ENCODE peak calls at places on chromosomes 7 and 10, in six cellular contexts. Y, V, A, W, U and L are unnamed samples.

GRCh38 chr7:117645456-117646181 is 165.8 kb downstream of the CFTR start:
- DNase-seq in Y (peak), V (peak), A (peak), W (no peak), U (no peak), L (no peak)

GRCh38 chr10:99828464-99828863 is 46.0 kb downstream of the ABCC2 start:
- DNase-seq in Y (no peak), V (no peak), A (no peak), W (no peak), U (no peak), L (no peak)

GRCh38 chr7:126185959-126186580 is 1066.7 kb downstream of the GRM8 start:
- DNase-seq in Y (no peak), V (no peak), A (peak), W (no peak), U (no peak), L (no peak)

GRCh38 chr10:124867304-124867703 is 65.7 kb downstream of the ABRAXAS2 start:
- DNase-seq in Y (no peak), V (no peak), A (no peak), W (no peak), U (no peak), L (no peak)

GRCh38 chr7:30278386-30278785 is 6.0 kb upstream of the ZNRF2 start:
- DNase-seq in Y (no peak), V (no peak), A (no peak), W (no peak), U (no peak), L (no peak)

GRCh38 chr10:132876967-132877366 is 65.4 kb downstream of the CFAP46 start:
- DNase-seq in Y (no peak), V (no peak), A (no peak), W (peak), U (peak), L (no peak)

GRCh38 chr7:87029078-87029477 is 30.4 kb downstream of the ELAPOR2 start:
- DNase-seq in Y (no peak), V (no peak), A (no peak), W (no peak), U (no peak), L (no peak)

GRCh38 chr7:116792813-116793212 is 69.6 kb upstream of the CAPZA2 start:
- DNase-seq in Y (no peak), V (no peak), A (no peak), W (no peak), U (no peak), L (no peak)

GRCh38 chr7:158133515-158134271 is 453.9 kb downstream of the PTPRN2 start:
- DNase-seq in Y (no peak), V (no peak), A (no peak), W (no peak), U (peak), L (no peak)

GRCh38 chr10:101763141-101763540 is 12.8 kb downstream of the FGF8 start:
- DNase-seq in Y (no peak), V (no peak), A (no peak), W (no peak), U (no peak), L (no peak)

GRCh38 chr10:52027055-52027454 is 287.0 kb upstream of the DKK1 start:
- DNase-seq in Y (no peak), V (no peak), A (peak), W (no peak), U (no peak), L (no peak)

GRCh38 chr10:9437131-9437530 is 1382.6 kb downstream of the GATA3 start:
- DNase-seq in Y (no peak), V (no peak), A (no peak), W (no peak), U (no peak), L (no peak)

GRCh38 chr10:94065344-94065743 is 71.6 kb downstream of the PLCE1 start:
- DNase-seq in Y (no peak), V (no peak), A (no peak), W (no peak), U (no peak), L (no peak)

GRCh38 chr7:4797858-4798705 is 22.7 kb downstream of the AP5Z1 start:
- DNase-seq in Y (no peak), V (peak), A (no peak), W (no peak), U (no peak), L (no peak)

GRCh38 chr7:16318989-16319915 is 102.1 kb downstream of the CRPPA start:
- DNase-seq in Y (peak), V (no peak), A (peak), W (no peak), U (no peak), L (no peak)

GRCh38 chr10:94008526-94008925 is 14.8 kb downstream of the PLCE1 start:
- DNase-seq in Y (no peak), V (no peak), A (no peak), W (no peak), U (no peak), L (no peak)

GRCh38 chr10:70311698-70312097 is 27.9 kb upstream of the NPFFR1 start:
- DNase-seq in Y (no peak), V (no peak), A (no peak), W (no peak), U (no peak), L (no peak)